ENCODE peak calls at places on chromosomes 3 and 15, in six cellular contexts. J is testis; W is astrocyte; M is CD8-positive, alpha-beta T cell; X is kidney; G is left ventricle myocardium inferior. A is an unnamed sample. For H3K4me1, the result is how much of the 10 kb centered on the place peaks cover.

GRCh38 chr3:54443572-54444161 is 321.3 kb downstream of the CACNA2D3 start:
- DNase-seq in J (no peak), W (peak), M (no peak), X (no peak), G (peak), A (no peak)

GRCh38 chr3:128293930-128294329 is 140.6 kb downstream of the EEFSEC start:
- DNase-seq in J (no peak), W (no peak), M (peak), X (no peak), G (no peak), A (no peak)

GRCh38 chr15:62822228-62822627 is 220.3 kb upstream of the TPM1 start:
- DNase-seq in J (no peak), W (no peak), M (no peak), X (no peak), G (no peak), A (no peak)

GRCh38 chr3:37862712-37863551 is 1.3 kb downstream of the CTDSPL start:
- DNase-seq in J (peak), W (peak), M (no peak), X (peak), G (no peak), A (no peak)

GRCh38 chr3:33645060-33645841 is 72.8 kb downstream of the CLASP2 start:
- DNase-seq in J (peak), W (peak), M (no peak), X (no peak), G (no peak), A (peak)

GRCh38 chr3:55686720-55687254 is 199.7 kb upstream of the WNT5A start:
- DNase-seq in J (no peak), W (peak), M (no peak), X (no peak), G (no peak), A (no peak)

GRCh38 chr3:153658151-153658550 is 463.0 kb upstream of the ARHGEF26 start:
- DNase-seq in J (no peak), W (no peak), M (no peak), X (no peak), G (no peak), A (no peak)

GRCh38 chr15:77144492-77145070 is 73.7 kb upstream of the TSPAN3 start:
- DNase-seq in J (no peak), W (peak), M (no peak), X (no peak), G (no peak), A (no peak)

GRCh38 chr3:47974974-47975470 is 41.2 kb downstream of the MAP4 start:
- DNase-seq in J (no peak), W (no peak), M (no peak), X (no peak), G (no peak), A (no peak)

GRCh38 chr3:308597-309321 is 112.2 kb downstream of the CHL1 start:
- DNase-seq in J (no peak), W (no peak), M (no peak), X (peak), G (no peak), A (no peak)

GRCh38 chr3:56251343-56251945 is 216.8 kb downstream of the ERC2 start:
- DNase-seq in J (peak), W (peak), M (no peak), X (no peak), G (no peak), A (peak)

GRCh38 chr15:48681274-48681840 is 35.8 kb upstream of the FBN1 start:
- DNase-seq in J (no peak), W (peak), M (no peak), X (no peak), G (no peak), A (peak)

GRCh38 chr3:9280477-9281219 is 31.2 kb upstream of the SRGAP3 start:
- DNase-seq in J (no peak), W (peak), M (no peak), X (no peak), G (no peak), A (no peak)

GRCh38 chr15:80835338-80835737 is 56.2 kb downstream of the CEMIP start:
- DNase-seq in J (no peak), W (no peak), M (no peak), X (no peak), G (no peak), A (no peak)

GRCh38 chr3:168812234-168812633 is 716.5 kb upstream of the GOLIM4 start:
- DNase-seq in J (no peak), W (no peak), M (no peak), X (no peak), G (no peak), A (no peak)

GRCh38 chr3:124292329-124292728 is 300.4 kb upstream of the ROPN1 start:
- DNase-seq in J (no peak), W (no peak), M (no peak), X (peak), G (no peak), A (peak)

GRCh38 chr3:24410861-24411260 is 83.8 kb downstream of the THRB start:
- DNase-seq in J (no peak), W (no peak), M (no peak), X (no peak), G (no peak), A (no peak)

GRCh38 chr3:124467980-124468902 is 262.0 kb upstream of the UMPS start:
- DNase-seq in J (peak), W (peak), M (no peak), X (peak), G (no peak), A (peak)

GRCh38 chr3:119809249-119810017 is 27.5 kb downstream of the NR1I2 start:
- DNase-seq in J (no peak), W (no peak), M (no peak), X (no peak), G (no peak), A (no peak)

GRCh38 chr3:164604687-164605086 is 473.6 kb downstream of the SI start:
- DNase-seq in J (no peak), W (no peak), M (no peak), X (no peak), G (no peak), A (no peak)

GRCh38 chr15:39594764-39595620 is 14.1 kb downstream of the THBS1 start:
- DNase-seq in J (no peak), W (peak), M (no peak), X (no peak), G (no peak), A (no peak)

GRCh38 chr3:50177346-50177745 is 14.1 kb upstream of the GNAT1 start:
- DNase-seq in J (no peak), W (no peak), M (no peak), X (no peak), G (no peak), A (peak)

GRCh38 chr3:55929154-55929869 is 442.2 kb upstream of the WNT5A start:
- DNase-seq in J (no peak), W (no peak), M (no peak), X (no peak), G (no peak), A (no peak)

GRCh38 chr3:48783304-48783703 is 64.4 kb downstream of the PRKAR2A start:
- DNase-seq in J (no peak), W (no peak), M (no peak), X (no peak), G (no peak), A (no peak)

GRCh38 chr3:29186982-29187718 is 93.7 kb upstream of the RBMS3 start:
- DNase-seq in J (no peak), W (peak), M (no peak), X (no peak), G (no peak), A (no peak)

GRCh38 chr3:62604301-62604700 is 231.0 kb upstream of the FEZF2 start:
- DNase-seq in J (no peak), W (peak), M (no peak), X (no peak), G (no peak), A (no peak)

GRCh38 chr3:53730565-53730964 is 115.7 kb downstream of the CHDH start:
- DNase-seq in J (peak), W (peak), M (no peak), X (no peak), G (peak), A (peak)

GRCh38 chr3:124510290-124510689 is 220.0 kb upstream of the UMPS start:
- DNase-seq in J (no peak), W (peak), M (no peak), X (no peak), G (no peak), A (no peak)

GRCh38 chr3:106765342-106765741 is 611.9 kb upstream of the CCDC54 start:
- DNase-seq in J (no peak), W (peak), M (no peak), X (no peak), G (no peak), A (no peak)

GRCh38 chr15:65979316-65979715 is 110.0 kb downstream of the RAB11A start:
- DNase-seq in J (no peak), W (no peak), M (no peak), X (no peak), G (no peak), A (peak)

GRCh38 chr3:193870376-193871092 is 265.4 kb upstream of the HES1 start:
- DNase-seq in J (no peak), W (no peak), M (no peak), X (no peak), G (no peak), A (no peak)

GRCh38 chr3:196149375-196149774 is 61.8 kb downstream of the ZDHHC19 start:
- DNase-seq in J (no peak), W (no peak), M (no peak), X (no peak), G (no peak), A (no peak)

GRCh38 chr3:196149922-196150321 is 61.3 kb downstream of the ZDHHC19 start:
- DNase-seq in J (no peak), W (no peak), M (no peak), X (no peak), G (no peak), A (no peak)

GRCh38 chr3:196145420-196146262 is 63.8 kb upstream of the TFRC start:
- DNase-seq in J (no peak), W (no peak), M (no peak), X (no peak), G (no peak), A (no peak)

GRCh38 chr3:196144383-196145105 is 62.7 kb upstream of the TFRC start:
- DNase-seq in J (no peak), W (peak), M (no peak), X (no peak), G (no peak), A (no peak)

GRCh38 chr3:196147116-196147515 is 64.1 kb downstream of the ZDHHC19 start:
- DNase-seq in J (no peak), W (no peak), M (no peak), X (no peak), G (no peak), A (no peak)
- H3K4me1 ChIP-seq in J (under half), W (under half), M (under half), X (under half), G (under half), A (under half)

GRCh38 chr3:30644615-30645014 is 38.2 kb downstream of the TGFBR2 start:
- DNase-seq in J (no peak), W (peak), M (peak), X (no peak), G (peak), A (no peak)

GRCh38 chr3:30641612-30642251 is 35.3 kb downstream of the TGFBR2 start:
- DNase-seq in J (no peak), W (no peak), M (no peak), X (no peak), G (no peak), A (no peak)

GRCh38 chr3:30642715-30643361 is 36.4 kb downstream of the TGFBR2 start:
- DNase-seq in J (no peak), W (no peak), M (no peak), X (no peak), G (no peak), A (no peak)

GRCh38 chr3:30645077-30645476 is 38.7 kb downstream of the TGFBR2 start:
- DNase-seq in J (no peak), W (no peak), M (no peak), X (no peak), G (no peak), A (no peak)

GRCh38 chr3:30643763-30644462 is 37.5 kb downstream of the TGFBR2 start:
- DNase-seq in J (no peak), W (no peak), M (peak), X (peak), G (no peak), A (no peak)
- H3K4me3 ChIP-seq in J (no peak), W (no peak), M (peak), X (no peak), G (no peak), A (no peak)

GRCh38 chr3:11567516-11568467 is 75.9 kb downstream of the VGLL4 start:
- DNase-seq in J (no peak), W (peak), M (no peak), X (peak), G (no peak), A (no peak)

GRCh38 chr3:11566478-11566877 is 77.2 kb downstream of the VGLL4 start:
- DNase-seq in J (no peak), W (no peak), M (no peak), X (peak), G (no peak), A (no peak)

GRCh38 chr3:11565492-11565891 is 78.2 kb downstream of the VGLL4 start:
- DNase-seq in J (no peak), W (no peak), M (no peak), X (peak), G (no peak), A (no peak)

GRCh38 chr3:11565932-11566331 is 77.8 kb downstream of the VGLL4 start:
- DNase-seq in J (no peak), W (no peak), M (no peak), X (peak), G (no peak), A (no peak)

DNA sequence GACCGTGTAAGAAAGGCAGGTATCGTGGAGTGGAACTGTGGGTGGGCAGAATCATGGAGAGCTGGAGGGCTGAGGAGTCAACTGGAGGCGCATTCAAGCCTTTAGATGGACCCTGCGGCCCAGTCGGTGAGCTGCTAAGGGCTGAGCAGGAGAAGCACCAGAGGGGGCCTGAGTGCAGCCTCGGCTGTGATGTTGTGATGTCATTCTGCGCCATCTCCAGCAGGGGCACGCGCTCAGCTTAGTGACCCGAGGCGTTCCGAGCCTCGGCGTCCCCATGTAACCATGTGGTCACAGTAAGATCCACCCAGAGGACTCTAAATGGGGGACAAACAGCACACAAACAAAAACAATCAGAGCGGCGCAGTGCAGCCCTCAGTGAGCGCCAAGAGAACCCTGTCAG is 76.8 kb downstream of the VGLL4 start:
- DNase-seq in J (no peak), W (no peak), M (no peak), X (peak), G (no peak), A (no peak)
- H3K4me1 ChIP-seq in J (under half), W (under half), M (under half), X (under half), G (half or more), A (under half)

DNA sequence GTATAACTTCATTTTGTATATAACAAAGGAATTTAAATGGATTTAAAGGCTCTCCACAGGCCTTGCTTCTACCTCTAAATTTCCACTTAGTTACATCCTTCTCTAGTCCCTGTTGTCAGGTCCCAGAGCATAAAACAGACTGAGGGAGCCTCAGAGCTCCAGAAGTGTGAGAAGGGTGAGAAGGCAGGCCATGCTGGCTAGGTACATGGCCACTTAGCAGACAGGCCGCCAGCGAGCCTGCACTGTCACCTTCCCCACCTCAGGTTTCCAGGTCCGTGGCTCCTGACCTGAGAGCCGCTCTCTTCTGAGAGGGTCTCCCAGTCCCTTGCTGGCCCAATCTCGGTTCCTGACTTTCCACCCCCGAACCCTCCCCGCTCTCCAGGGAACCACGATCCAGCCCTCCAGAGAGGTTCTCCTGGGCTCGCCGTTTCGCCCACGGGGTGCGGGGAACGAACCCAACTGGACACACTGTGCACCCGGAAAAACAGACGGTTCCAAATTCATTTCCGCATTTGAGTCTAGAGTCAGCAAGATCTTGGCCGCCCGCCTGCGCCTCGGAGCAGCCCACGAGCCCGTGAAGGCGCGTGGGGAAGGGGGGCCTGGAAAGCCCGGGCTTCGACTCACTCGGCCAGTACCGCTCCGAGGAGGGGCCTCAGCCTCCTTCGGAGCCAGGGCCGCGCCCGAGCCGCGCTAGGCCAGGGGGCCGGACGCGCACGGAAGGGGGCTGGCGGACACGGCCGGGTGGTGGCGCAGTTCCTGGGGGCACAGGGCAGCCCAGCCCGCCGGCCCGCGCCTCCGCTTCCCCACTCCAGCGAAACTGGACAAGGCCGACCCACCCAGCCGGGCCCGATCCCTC is 16.7 kb upstream of the SOX2 start:
- DNase-seq in J (peak), W (peak), M (no peak), X (peak), G (peak), A (no peak)
- H3K4me3 ChIP-seq in J (peak), W (peak), M (no peak), X (peak), G (peak), A (no peak)

GRCh38 chr3:52028572-52028971 is 27.8 kb downstream of the DUSP7 start:
- DNase-seq in J (peak), W (no peak), M (no peak), X (no peak), G (peak), A (peak)
- H3K4me1 ChIP-seq in J (under half), W (under half), M (under half), X (under half), G (half or more), A (under half)